ENCODE peak calls at places on chromosomes 5 and 9, in six cellular contexts. P is endodermal cell; X is CD8-positive, alpha-beta T cell; R is upper lobe of right lung; W is AG10803; J is astrocyte of the cerebellum. L is an unnamed sample.
A peak's percentile ranks its signal among the peaks of the same experiment; 100 is the strongest.

GRCh38 chr9:546235-546634 is 295.3 kb upstream of the DMRT1 start:
- DNase-seq in P (no peak), X (no peak), R (no peak), W (no peak), J (no peak), L (no peak)

GRCh38 chr5:124902097-124902821 is 155.8 kb upstream of the ZNF608 start:
- DNase-seq in P (no peak), X (no peak), R (no peak), W (peak; percentile 23), J (peak; percentile 79), L (no peak)

GRCh38 chr5:14406554-14406849 is 175.1 kb upstream of the OTULINL start:
- DNase-seq in P (no peak), X (no peak), R (no peak), W (peak; percentile 74), J (peak; percentile 79), L (peak; percentile 92)

GRCh38 chr5:125026900-125027731 is 280.7 kb upstream of the ZNF608 start:
- DNase-seq in P (no peak), X (no peak), R (no peak), W (peak; percentile 27), J (peak; percentile 53), L (no peak)

GRCh38 chr5:57176350-57176857 is 2.5 kb downstream of the GPBP1 start:
- DNase-seq in P (no peak), X (no peak), R (no peak), W (peak; percentile 54), J (peak; percentile 67), L (peak; percentile 56)

GRCh38 chr9:33132249-33132772 is 34.8 kb downstream of the B4GALT1 start:
- DNase-seq in P (no peak), X (no peak), R (no peak), W (peak; percentile 79), J (no peak), L (peak; percentile 83)

GRCh38 chr9:105257767-105258166 is 13.3 kb downstream of the SLC44A1 start:
- DNase-seq in P (no peak), X (no peak), R (no peak), W (no peak), J (no peak), L (no peak)

GRCh38 chr9:135328485-135329417 is 150.8 kb upstream of the PPP1R26 start:
- DNase-seq in P (no peak), X (no peak), R (peak; percentile 47), W (no peak), J (no peak), L (no peak)

GRCh38 chr5:103621548-103621930 is 59.0 kb upstream of the NUDT12 start:
- DNase-seq in P (no peak), X (no peak), R (no peak), W (no peak), J (no peak), L (no peak)

GRCh38 chr9:105421154-105421553 is 26.7 kb upstream of the FSD1L start:
- DNase-seq in P (no peak), X (no peak), R (no peak), W (no peak), J (no peak), L (no peak)

GRCh38 chr9:136937186-136938001 is 7.1 kb downstream of the FBXW5 start:
- DNase-seq in P (peak; percentile 31), X (no peak), R (peak; percentile 48), W (no peak), J (no peak), L (no peak)

GRCh38 chr5:179927834-179928233 is 20.1 kb upstream of the TBC1D9B start:
- DNase-seq in P (no peak), X (no peak), R (no peak), W (no peak), J (no peak), L (no peak)

GRCh38 chr5:39175273-39175955 is 43.9 kb downstream of the FYB1 start:
- DNase-seq in P (no peak), X (no peak), R (no peak), W (no peak), J (no peak), L (no peak)

GRCh38 chr9:109765821-109766220 is 14.2 kb upstream of the PALM2AKAP2 start:
- DNase-seq in P (no peak), X (no peak), R (no peak), W (no peak), J (no peak), L (no peak)

GRCh38 chr5:134462047-134462575 is 50.4 kb upstream of the CDKN2AIPNL start:
- DNase-seq in P (peak; percentile 53), X (no peak), R (peak; percentile 11), W (no peak), J (no peak), L (no peak)

GRCh38 chr5:17056056-17056690 is 120.1 kb upstream of the MYO10 start:
- DNase-seq in P (peak; percentile 51), X (no peak), R (no peak), W (no peak), J (no peak), L (no peak)

GRCh38 chr5:103886826-103887225 is 324.2 kb upstream of the NUDT12 start:
- DNase-seq in P (no peak), X (no peak), R (no peak), W (no peak), J (no peak), L (no peak)

GRCh38 chr5:126777257-126777973 is 479 bp downstream of the LMNB1 start:
- DNase-seq in P (peak; percentile 75), X (peak; percentile 66), R (peak; percentile 84), W (peak; percentile 52), J (no peak), L (peak; percentile 59)

GRCh38 chr9:90546200-90546599 is 96.4 kb downstream of the DIRAS2 start:
- DNase-seq in P (no peak), X (no peak), R (no peak), W (peak; percentile 78), J (peak; percentile 90), L (peak; percentile 28)

GRCh38 chr5:141514330-141515111 is 25.6 kb downstream of the PCDHGC5 start:
- DNase-seq in P (peak; percentile 90), X (no peak), R (no peak), W (peak; percentile 88), J (peak; percentile 67), L (peak; percentile 41)

DNA sequence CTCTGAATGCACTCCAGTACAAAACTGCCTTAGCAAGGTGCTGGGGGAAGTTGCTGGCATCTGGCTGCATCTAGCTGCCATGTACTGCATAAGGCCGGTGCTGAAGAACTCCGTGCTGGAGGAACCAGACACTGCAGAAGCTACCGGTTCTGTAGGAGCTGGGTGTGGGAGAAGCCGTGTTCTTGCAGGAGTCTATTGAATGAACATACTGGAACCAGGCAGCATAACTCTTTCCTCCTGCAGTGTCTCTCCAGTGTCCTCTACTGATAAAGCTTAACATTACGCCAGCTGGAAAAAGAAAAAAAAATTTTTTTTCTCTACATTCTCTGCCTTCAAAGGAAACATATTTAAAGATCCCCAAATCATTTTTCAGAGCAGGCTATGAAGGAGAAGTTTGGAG is 38.5 kb downstream of the VPS13A start:
- DNase-seq in P (no peak), X (no peak), R (no peak), W (peak; percentile 16), J (no peak), L (no peak)
- TF ChIP-seq CTCF in P (peak; percentile 49), X (no peak), R (no peak), W (peak; percentile 42), J (peak; percentile 48), L (peak; percentile 59)

GRCh38 chr9:81380504-81380903 is 308.8 kb downstream of the TLE1 start:
- DNase-seq in P (no peak), X (no peak), R (no peak), W (no peak), J (no peak), L (no peak)
- TF ChIP-seq CTCF in P (no peak), X (no peak), R (no peak), W (no peak), J (no peak), L (no peak)

GRCh38 chr5:97141031-97141430 is 1.4 kb downstream of the LIX1 start:
- DNase-seq in P (no peak), X (no peak), R (no peak), W (no peak), J (no peak), L (no peak)

GRCh38 chr5:97141539-97141938 is 872 bp downstream of the LIX1 start:
- DNase-seq in P (no peak), X (no peak), R (no peak), W (no peak), J (no peak), L (no peak)

GRCh38 chr5:97143715-97144114 is 1.3 kb upstream of the LIX1 start:
- DNase-seq in P (no peak), X (no peak), R (no peak), W (no peak), J (no peak), L (no peak)

GRCh38 chr5:97142521-97143254 is at the start of gene LIX1:
- DNase-seq in P (peak; percentile 90), X (peak; percentile 32), R (no peak), W (peak; percentile 28), J (peak; percentile 34), L (peak; percentile 32)
- TF ChIP-seq CTCF in P (peak; percentile 81), X (peak; percentile 29), R (peak; percentile 37), W (peak; percentile 61), J (peak; percentile 73), L (peak; percentile 76)

GRCh38 chr9:87498046-87498815 is 564 bp downstream of the DAPK1 start:
- DNase-seq in P (peak; percentile 88), X (no peak), R (peak; percentile 87), W (no peak), J (no peak), L (no peak)
- TF ChIP-seq CTCF in P (peak; percentile 69), X (no peak), R (peak; percentile 38), W (no peak), J (peak; percentile 24), L (no peak)

DNA sequence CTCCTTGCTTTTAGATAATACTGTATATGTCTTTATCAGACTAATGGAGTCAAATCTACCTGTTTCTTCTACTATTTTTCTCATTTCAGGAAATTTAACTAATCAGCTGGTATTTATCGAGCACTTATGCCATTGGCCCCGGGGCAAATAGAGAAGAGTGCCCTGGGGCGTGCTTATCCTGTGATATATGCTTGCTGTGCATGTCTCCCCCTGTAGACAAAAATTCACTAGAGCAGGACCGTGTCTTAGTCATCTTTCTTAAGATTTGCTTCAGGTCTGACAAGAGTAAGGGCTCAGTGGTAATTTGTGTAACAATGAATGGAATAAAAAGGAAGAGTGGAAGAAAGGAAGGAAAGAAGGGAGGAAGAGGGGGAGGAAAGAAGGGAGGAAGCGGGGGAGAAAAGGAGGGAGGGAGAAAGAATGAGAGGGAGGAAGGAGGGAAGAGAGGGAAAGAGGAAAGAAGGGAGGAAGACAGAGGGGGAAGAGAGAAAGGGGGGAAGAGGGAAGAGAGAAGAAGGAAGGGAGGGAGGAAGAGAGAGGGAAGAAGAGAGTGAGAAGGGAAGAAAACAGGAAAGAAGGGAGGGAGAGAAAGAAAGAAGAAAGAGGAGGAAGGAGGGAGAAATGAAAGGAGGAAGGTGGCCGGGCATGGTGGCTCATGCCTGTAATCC is 295.7 kb upstream of the PANK3 start:
- DNase-seq in P (no peak), X (no peak), R (no peak), W (peak; percentile 13), J (no peak), L (no peak)
- TF ChIP-seq CTCF in P (peak; percentile 77), X (no peak), R (no peak), W (peak; percentile 23), J (no peak), L (peak; percentile 41)

L was measured in HFFc6.